ENCODE peak calls at places on chromosomes 5 and 9, in five cellular contexts. P is mucosa of descending colon, H is pancreas, X is foreskin keratinocyte, B is GM20000. Q is an unnamed sample.

GRCh38 chr5:31523041-31523440 is 8.9 kb downstream of the DROSHA start:
- DNase-seq in B (no peak), X (no peak), H (no peak), P (no peak), Q (no peak)

GRCh38 chr5:84378961-84379360 is 5.7 kb downstream of the EDIL3 start:
- DNase-seq in H (no peak), X (no peak), P (no peak), B (no peak), Q (no peak)

GRCh38 chr9:79637180-79637925 is 65.6 kb downstream of the TLE4 start:
- DNase-seq in P (no peak), X (no peak), B (no peak), H (no peak), Q (no peak)

GRCh38 chr9:128098936-128099931 is 28.3 kb downstream of the PTGES2 start:
- DNase-seq in H (no peak), B (no peak), X (peak; percentile 4), P (peak; percentile 55), Q (no peak)

GRCh38 chr5:65141487-65141886 is 340.2 kb downstream of the ADAMTS6 start:
- DNase-seq in H (no peak), P (no peak), X (no peak), B (no peak), Q (no peak)

GRCh38 chr5:119328753-119329602 is 26.8 kb upstream of the TNFAIP8 start:
- DNase-seq in X (no peak), P (peak; percentile 69), B (no peak), H (no peak), Q (no peak)

GRCh38 chr5:179886190-179886589 is 21.5 kb downstream of the TBC1D9B start:
- DNase-seq in X (no peak), B (no peak), H (no peak), P (no peak), Q (no peak)

GRCh38 chr5:68225188-68225910 is 9.8 kb downstream of the PIK3R1 start:
- DNase-seq in P (no peak), H (peak; percentile 56), B (no peak), X (peak; percentile 73), Q (no peak)

GRCh38 chr9:19967567-19968459 is 179.0 kb upstream of the SLC24A2 start:
- DNase-seq in B (no peak), P (no peak), H (no peak), X (no peak), Q (no peak)

GRCh38 chr9:74742176-74742575 is 145.5 kb downstream of the TRPM6 start:
- DNase-seq in B (no peak), P (no peak), X (no peak), H (no peak), Q (no peak)

GRCh38 chr5:38922199-38922598 is 76.4 kb downstream of the OSMR start:
- DNase-seq in B (peak; percentile 63), P (no peak), H (peak; percentile 59), X (no peak), Q (peak; percentile 61)

GRCh38 chr9:107158321-107158720 is 124.8 kb upstream of the RAD23B start:
- DNase-seq in P (no peak), B (peak; percentile 24), X (no peak), H (no peak), Q (peak; percentile 38)

GRCh38 chr5:72246239-72246580 is 73.8 kb downstream of the MRPS27 start:
- DNase-seq in X (no peak), P (no peak), H (no peak), B (peak; percentile 8), Q (no peak)

GRCh38 chr5:9557696-9558095 is 11.8 kb upstream of the SEMA5A start:
- DNase-seq in P (no peak), B (no peak), X (peak; percentile 86), H (no peak), Q (no peak)

DNA sequence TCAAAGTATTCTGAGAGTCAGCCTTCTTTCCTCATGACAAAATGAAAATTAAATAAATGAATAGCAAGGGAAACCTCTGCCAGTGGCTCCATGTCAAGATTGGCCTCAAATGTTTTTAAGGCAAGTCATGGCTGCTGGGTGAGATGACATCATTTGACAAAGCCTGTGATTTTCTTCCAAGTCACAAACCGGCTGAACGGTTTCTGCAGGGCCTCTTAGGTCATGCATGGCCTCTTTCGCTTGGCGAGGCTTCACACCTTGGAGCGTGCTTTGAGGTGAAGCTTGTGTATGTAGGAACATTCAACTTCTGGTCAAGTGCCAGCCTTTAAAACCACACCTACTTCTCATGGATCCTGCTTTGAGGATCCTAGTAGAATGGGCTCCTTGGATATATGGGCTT is 161.0 kb upstream of the ZNF618 start:
- DNase-seq in P (no peak), B (no peak), X (peak; percentile 35), H (no peak), Q (no peak)
- TF ChIP-seq CTCF in P (no peak), B (no peak), X (no peak), H (no peak), Q (no peak)

DNA sequence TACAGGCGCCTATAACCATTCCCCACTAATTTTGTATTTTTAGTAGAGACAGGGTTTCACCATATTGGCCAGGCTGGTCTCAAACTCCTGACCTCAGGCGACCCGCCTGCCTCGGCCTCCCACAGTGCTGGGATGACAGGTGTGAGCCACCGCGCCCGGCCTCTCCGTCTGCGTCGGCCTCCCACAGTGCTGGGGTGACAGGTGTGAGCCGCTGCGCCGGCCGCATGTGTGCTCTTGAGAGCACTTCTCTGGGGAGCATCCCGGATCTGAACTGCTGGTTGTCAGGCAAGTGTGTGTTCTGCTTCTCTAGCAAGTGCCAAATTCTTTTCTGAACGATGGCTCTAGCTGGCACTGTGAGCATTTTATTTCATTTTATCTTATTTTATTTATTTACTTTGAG is 3.7 kb upstream of the ENTPD2 start:
- DNase-seq in X (no peak), P (no peak), B (no peak), H (no peak), Q (no peak)
- TF ChIP-seq CTCF in X (no peak), P (no peak), B (no peak), H (no peak), Q (no peak)

DNA sequence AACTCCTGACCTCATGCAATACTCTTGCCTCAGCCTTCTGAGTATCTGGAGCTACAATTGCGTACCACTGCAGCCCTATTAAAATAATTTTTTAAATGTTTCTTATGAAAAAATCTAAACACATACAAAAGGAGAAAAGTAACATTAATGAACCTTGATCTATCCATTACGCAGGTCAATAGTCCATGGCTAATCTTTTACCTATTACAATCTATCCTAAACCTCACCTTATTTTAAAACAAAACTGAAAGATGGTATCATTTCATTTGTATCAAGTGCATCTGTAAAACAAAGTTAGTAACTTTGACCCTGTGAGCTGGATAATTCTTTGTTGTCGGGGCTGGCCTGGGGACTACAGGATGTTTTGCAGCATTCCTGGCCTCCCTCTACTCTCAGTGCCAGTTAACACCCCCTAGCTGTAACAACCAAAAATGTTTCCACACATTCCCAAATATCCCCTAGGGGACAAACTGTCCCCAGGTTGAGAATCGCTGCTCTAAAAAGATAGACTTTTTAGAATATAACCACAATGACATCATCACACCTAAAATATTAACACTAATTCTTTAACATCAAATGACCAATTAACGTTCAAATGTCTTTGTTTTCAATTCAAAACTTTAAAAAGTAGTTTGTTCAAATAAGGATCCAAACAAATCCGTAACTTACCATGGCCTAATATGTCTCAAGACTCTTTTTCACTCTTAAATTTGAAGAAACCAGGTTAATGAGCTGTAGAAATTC is 54.8 kb downstream of the RNF38 start:
- DNase-seq in P (no peak), B (no peak), X (no peak), H (no peak), Q (peak; percentile 26)
- TF ChIP-seq CTCF in P (no peak), B (no peak), X (peak; percentile 27), H (no peak), Q (peak; percentile 27)

GRCh38 chr5:74942622-74943286 is 76.6 kb upstream of the FAM169A start:
- DNase-seq in X (no peak), H (no peak), B (no peak), P (no peak), Q (no peak)

GRCh38 chr5:74940782-74941363 is 74.7 kb upstream of the FAM169A start:
- DNase-seq in B (no peak), H (no peak), X (no peak), P (no peak), Q (no peak)

GRCh38 chr5:74945561-74946165 is 79.5 kb upstream of the FAM169A start:
- DNase-seq in X (no peak), P (no peak), B (peak; percentile 14), H (no peak), Q (no peak)

GRCh38 chr5:74946471-74946870 is 80.3 kb upstream of the FAM169A start:
- DNase-seq in B (no peak), H (no peak), X (no peak), P (no peak), Q (no peak)

DNA sequence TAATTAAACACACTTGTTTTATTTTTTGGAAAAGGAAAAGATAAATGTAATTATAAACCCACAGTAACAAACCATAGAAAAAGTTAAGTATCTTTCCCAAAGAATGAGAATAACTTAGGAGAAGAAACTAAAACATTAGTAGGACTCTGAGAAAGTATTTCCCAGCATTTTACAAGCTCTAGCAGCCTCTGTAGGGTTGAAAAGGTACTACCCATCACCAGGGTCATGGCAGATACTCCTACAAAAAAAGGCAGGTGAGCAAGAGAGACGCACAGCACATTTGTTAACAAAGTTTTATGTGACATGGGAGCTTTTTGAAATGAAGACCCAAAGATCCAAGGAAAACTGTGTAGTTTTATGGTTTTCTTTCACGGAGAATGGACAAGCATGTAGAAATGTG is 77.7 kb upstream of the FAM169A start:
- DNase-seq in B (no peak), P (no peak), X (no peak), H (no peak), Q (no peak)
- TF ChIP-seq CTCF in B (no peak), P (no peak), X (peak; percentile 44), H (no peak), Q (no peak)

GRCh38 chr9:85108229-85108628 is 438.7 kb downstream of the NTRK2 start:
- DNase-seq in B (no peak), X (no peak), H (no peak), P (no peak), Q (no peak)
- TF ChIP-seq CTCF in B (no peak), X (peak; percentile 41), H (no peak), P (no peak), Q (no peak)

DNA sequence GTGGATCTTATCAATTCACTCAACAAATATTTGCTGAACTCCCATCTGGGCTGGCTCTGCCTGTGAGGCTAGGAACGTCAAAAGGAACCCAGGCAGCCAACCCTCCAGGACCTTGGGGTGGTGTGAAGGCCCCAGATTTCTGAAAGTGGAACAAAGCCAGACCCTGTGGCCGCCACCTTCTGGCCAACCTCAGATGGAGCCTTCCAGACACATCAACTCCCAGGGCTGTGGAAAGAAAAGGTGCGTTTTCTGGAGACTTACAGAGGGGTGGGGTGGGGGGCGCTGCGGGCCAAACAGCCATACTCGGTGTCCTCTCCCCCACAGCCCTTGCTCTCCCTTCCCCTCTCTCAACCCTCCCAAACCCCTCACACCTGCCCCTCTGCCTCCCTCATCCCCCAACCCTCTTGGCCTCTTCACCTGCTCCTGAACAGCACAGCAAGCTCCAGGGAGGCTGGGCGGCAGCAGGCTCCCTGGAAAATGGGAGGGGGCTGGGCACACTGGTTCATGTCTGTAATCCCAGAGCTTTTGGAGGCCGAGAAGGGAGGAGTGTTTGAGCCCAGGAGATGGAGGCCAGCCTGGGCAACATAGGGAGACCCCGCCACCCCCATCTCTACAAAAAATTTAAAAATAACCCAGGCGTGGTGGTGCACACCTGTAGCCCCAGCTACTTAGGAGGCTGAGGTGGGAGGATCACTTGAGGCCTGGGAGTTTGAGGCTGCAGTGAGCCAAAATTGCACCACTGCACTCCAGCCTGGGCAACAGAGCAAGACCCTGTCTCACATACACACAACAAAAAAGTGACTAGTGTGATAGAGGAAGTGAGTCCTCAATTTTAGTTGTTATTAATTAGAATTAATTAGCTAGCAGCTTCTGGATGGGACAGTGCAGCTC is 45.0 kb upstream of the PRRC2B start:
- DNase-seq in X (no peak), H (no peak), B (no peak), P (no peak), Q (no peak)
- TF ChIP-seq CTCF in X (peak; percentile 8), H (no peak), B (no peak), P (no peak), Q (no peak)